ENCODE peak calls at places on chromosomes 16 and 17, in five cellular contexts. G is activated CD8-positive, alpha-beta memory T cell treated with anti-CD3 and anti-CD28 coated beads, Interleukin-2, amount 50 U/mL, for 48 hours; L is stimulated activated CD8-positive, alpha-beta memory T cell treated with anti-CD3 and anti-CD28 coated beads, Interleukin-4, amount 100 ng/mL, for 48 hours; W is heart left ventricle; S is H9. T is an unnamed sample.

GRCh38 chr16:85162478-85163277 is 50.4 kb upstream of the CIBAR2 start:
- DNase-seq in W (no peak), S (no peak), L (no peak), G (no peak), T (no peak)

GRCh38 chr17:21535686-21536085 is 156.6 kb upstream of the KCNJ18 start:
- DNase-seq in G (no peak), W (no peak), L (no peak), S (no peak), T (no peak)

GRCh38 chr17:55532670-55533069 is 21.4 kb upstream of the SMIM36 start:
- DNase-seq in W (no peak), L (no peak), G (no peak), S (no peak), T (no peak)

GRCh38 chr16:86516618-86517003 is 6.3 kb downstream of the FOXF1 start:
- DNase-seq in G (no peak), S (no peak), L (no peak), W (peak), T (peak)

GRCh38 chr17:49741009-49741691 is 22.8 kb downstream of the FAM117A start:
- DNase-seq in S (no peak), W (no peak), G (no peak), L (no peak), T (no peak)

GRCh38 chr17:82915697-82916027 is 75.8 kb upstream of the ZNF750 start:
- DNase-seq in S (no peak), L (no peak), G (no peak), W (no peak), T (no peak)

GRCh38 chr17:38476549-38476948 is 48.3 kb downstream of the ARHGAP23 start:
- DNase-seq in L (no peak), W (peak), S (no peak), G (no peak), T (no peak)

GRCh38 chr17:40696651-40697072 is 6.9 kb downstream of the KRT24 start:
- DNase-seq in G (no peak), S (no peak), L (no peak), W (no peak), T (no peak)

GRCh38 chr16:6374816-6375215 is 957.8 kb upstream of the RBFOX1 start:
- DNase-seq in L (no peak), G (no peak), W (no peak), S (no peak), T (no peak)

GRCh38 chr16:10836174-10836853 is 17.7 kb upstream of the TVP23A start:
- DNase-seq in S (no peak), G (no peak), W (no peak), L (no peak), T (no peak)

GRCh38 chr16:51651061-51651466 is 500.0 kb upstream of the SALL1 start:
- DNase-seq in L (no peak), G (no peak), W (no peak), S (peak), T (peak)